ENCODE peak calls at places on chromosomes 4 and X, in five cellular contexts. Q, O, W, S and I are unnamed samples.

GRCh38 chrX:108072746-108073145 is 18.6 kb downstream of the PSMD10 start:
- DNase-seq in O (no peak), S (no peak), Q (no peak), W (no peak), I (no peak)

GRCh38 chr4:8258813-8259212 is 10.7 kb upstream of the HTRA3 start:
- DNase-seq in O (no peak), S (no peak), W (no peak), Q (no peak), I (no peak)

GRCh38 chr4:47032405-47033106 is 1.2 kb downstream of the GABRB1 start:
- DNase-seq in S (peak; percentile 75), O (peak; percentile 62), Q (peak; percentile 65), W (peak; percentile 34), I (no peak)

GRCh38 chrX:150032742-150033141 is 94.5 kb upstream of the EOLA2 start:
- DNase-seq in Q (no peak), W (no peak), O (no peak), S (no peak), I (peak; percentile 38)

GRCh38 chr4:88318751-88319350 is 34.5 kb upstream of the PPM1K start:
- DNase-seq in Q (no peak), W (no peak), O (no peak), S (no peak), I (no peak)

GRCh38 chr4:176547005-176547404 is 227.2 kb downstream of the SPCS3 start:
- DNase-seq in Q (no peak), S (no peak), W (no peak), O (no peak), I (peak; percentile 75)

GRCh38 chr4:48129307-48130014 is 4.6 kb downstream of the TXK start:
- DNase-seq in Q (no peak), W (no peak), S (no peak), O (peak; percentile 41), I (no peak)

GRCh38 chr4:114043116-114043515 is 63.7 kb upstream of the ARSJ start:
- DNase-seq in W (no peak), O (no peak), S (no peak), Q (no peak), I (no peak)

GRCh38 chr4:182486895-182487294 is 243.7 kb downstream of the TENM3 start:
- DNase-seq in S (no peak), O (no peak), Q (no peak), W (no peak), I (no peak)

GRCh38 chr4:133154725-133155124 is 5.6 kb downstream of the PCDH10 start:
- DNase-seq in O (no peak), S (no peak), Q (peak; percentile 64), W (no peak), I (no peak)

GRCh38 chr4:174204194-174204831 is 79.2 kb downstream of the FBXO8 start:
- DNase-seq in W (no peak), O (no peak), Q (no peak), S (no peak), I (no peak)

GRCh38 chr4:9825049-9825448 is 43.6 kb downstream of the DRD5 start:
- DNase-seq in S (no peak), Q (no peak), W (no peak), O (no peak), I (no peak)

GRCh38 chrX:56618250-56618649 is 54.8 kb downstream of the UBQLN2 start:
- DNase-seq in O (no peak), S (no peak), W (no peak), Q (no peak), I (no peak)

GRCh38 chr4:4457803-4458550 is 71.1 kb downstream of the NSG1 start:
- DNase-seq in W (no peak), Q (no peak), O (no peak), S (no peak), I (no peak)

GRCh38 chr4:48620861-48621260 is 130.8 kb downstream of the ZAR1 start:
- DNase-seq in W (no peak), S (no peak), O (no peak), Q (no peak), I (no peak)

GRCh38 chrX:19152762-19153161 is 30.5 kb upstream of the ADGRG2 start:
- DNase-seq in S (no peak), Q (no peak), O (no peak), W (no peak), I (no peak)

GRCh38 chr4:29853843-29854242 is 866.3 kb upstream of the PCDH7 start:
- DNase-seq in W (no peak), Q (no peak), S (no peak), O (no peak), I (no peak)

GRCh38 chr4:142350886-142351285 is 495.2 kb downstream of the INPP4B start:
- DNase-seq in W (no peak), Q (no peak), O (peak; percentile 39), S (no peak), I (no peak)

GRCh38 chr4:173332963-173333657 is 1.0 kb downstream of the HMGB2 start:
- DNase-seq in W (no peak), O (peak; percentile 26), S (no peak), Q (no peak), I (no peak)

GRCh38 chr4:54085284-54085683 is 14.7 kb upstream of the GSX2 start:
- DNase-seq in S (no peak), Q (no peak), W (no peak), O (no peak), I (peak; percentile 69)

GRCh38 chrX:12139934-12140611 is 1.8 kb downstream of the FRMPD4 start:
- DNase-seq in O (no peak), W (no peak), Q (no peak), S (no peak), I (no peak)

GRCh38 chr4:123444298-123444731 is 47.7 kb downstream of the SPRY1 start:
- DNase-seq in O (peak; percentile 62), Q (no peak), S (peak; percentile 70), W (peak; percentile 57), I (no peak)

GRCh38 chrX:49767231-49767630 is 61.9 kb upstream of the PAGE4 start:
- DNase-seq in W (no peak), Q (no peak), S (no peak), O (no peak), I (no peak)

GRCh38 chrX:110317079-110317819 is 636 bp downstream of the AMMECR1 start:
- DNase-seq in Q (peak; percentile 62), O (peak; percentile 19), S (peak; percentile 64), W (peak; percentile 41), I (no peak)

DNA sequence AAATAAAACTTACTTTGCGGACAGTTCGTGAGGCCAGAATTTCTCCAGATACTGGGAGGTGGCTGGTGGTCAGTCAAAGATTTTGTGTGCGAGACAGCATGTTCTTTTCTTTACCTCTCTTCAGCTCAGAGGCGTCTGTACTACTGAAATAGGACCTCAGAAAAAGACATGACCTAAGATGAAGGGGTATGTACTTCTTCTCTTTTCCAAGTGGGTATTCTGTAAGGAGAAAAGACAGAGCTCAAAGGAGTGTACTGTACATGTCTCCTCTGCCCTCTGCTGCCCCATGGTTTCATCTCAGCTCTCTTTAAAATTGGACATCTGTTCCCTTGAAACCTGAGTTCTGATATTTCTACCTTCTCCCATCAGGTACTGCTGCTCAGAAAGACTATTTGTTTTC is 38.1 kb downstream of the SEPTIN11 start:
- DNase-seq in Q (no peak), S (no peak), O (no peak), W (no peak), I (no peak)
- TF ChIP-seq CTCF in Q (no peak), S (no peak), O (no peak), W (no peak), I (no peak)

DNA sequence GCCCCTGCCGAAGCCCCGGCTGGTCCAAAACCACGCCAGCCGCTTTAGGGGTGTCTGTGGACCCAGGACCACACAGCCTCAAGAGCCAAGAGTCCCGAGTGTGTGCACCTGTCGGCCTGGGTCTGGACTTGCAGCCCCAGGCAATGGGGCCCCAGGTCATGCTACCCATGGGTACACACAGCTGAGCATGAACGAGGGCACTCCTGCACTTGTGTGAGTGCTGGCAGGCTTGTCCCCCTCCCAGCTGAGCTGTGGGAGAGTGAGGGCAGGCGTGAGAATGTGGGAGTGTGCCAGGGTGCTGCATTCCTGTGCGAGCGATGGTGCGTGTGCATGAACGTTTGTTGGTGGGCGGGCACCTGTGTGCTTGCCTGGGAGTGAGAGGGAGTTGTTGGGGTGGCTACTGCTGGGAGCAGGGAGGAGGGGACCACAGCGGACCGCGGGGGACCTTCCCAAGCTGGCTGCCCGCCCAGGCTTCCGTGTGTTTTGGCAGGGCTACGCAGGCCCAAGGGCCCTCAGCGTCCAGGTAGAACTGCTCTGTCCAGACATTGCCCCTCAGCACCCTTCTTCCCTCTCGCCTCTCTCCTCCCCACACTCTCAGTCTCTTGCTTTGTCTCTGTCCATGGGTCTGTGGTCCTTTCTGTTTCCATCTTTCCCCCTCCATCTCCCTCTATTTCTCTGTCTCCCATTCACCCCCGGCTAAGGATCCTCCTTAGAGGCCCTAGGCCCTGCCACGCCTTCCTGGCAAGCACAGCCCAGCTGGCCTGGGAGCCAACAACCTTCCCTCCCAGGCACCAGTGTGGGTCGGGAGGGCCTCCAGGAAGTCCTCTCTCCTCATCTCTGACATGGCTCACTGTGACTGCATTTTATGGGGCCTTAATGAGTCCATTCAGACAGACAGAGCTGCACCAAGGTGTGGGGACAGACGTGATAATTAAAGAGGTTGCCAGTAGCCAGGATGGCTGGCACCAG is 31.0 kb downstream of the BLOC1S4 start:
- DNase-seq in O (peak; percentile 83), W (peak; percentile 85), Q (no peak), S (peak; percentile 94), I (no peak)
- H3K4me3 ChIP-seq in O (no peak overlapping the region), W (no peak overlapping the region), Q (peak overlapping the region; percentile 14), S (no peak overlapping the region), I (no peak overlapping the region)

DNA sequence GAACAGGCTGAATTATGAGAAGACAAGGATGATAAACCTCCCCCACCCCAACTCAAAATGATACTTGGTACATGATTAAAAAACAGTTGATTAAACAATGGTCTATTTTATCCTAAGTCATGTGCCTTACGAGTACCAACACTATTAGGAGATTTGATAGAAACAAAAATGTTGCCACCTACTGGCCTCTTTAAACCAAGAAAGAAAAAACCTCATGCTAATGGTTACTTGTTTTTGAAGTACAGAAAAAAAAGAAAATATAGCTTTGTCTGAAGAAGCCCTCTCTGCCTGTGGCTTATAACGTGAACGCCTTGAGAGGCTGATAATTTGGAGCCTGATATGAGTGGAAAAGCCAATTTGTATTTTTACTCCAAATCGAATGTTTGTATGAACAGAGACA is 538.2 kb downstream of the DMD start:
- DNase-seq in Q (no peak), W (no peak), O (no peak), S (no peak), I (no peak)
- TF ChIP-seq CTCF in Q (no peak), W (no peak), O (no peak), S (no peak), I (no peak)

GRCh38 chr4:156957558-156957957 is 14.0 kb downstream of the PDGFC start:
- DNase-seq in W (no peak), S (no peak), O (no peak), Q (no peak), I (no peak)

GRCh38 chr4:156956947-156957346 is 14.7 kb downstream of the PDGFC start:
- DNase-seq in S (no peak), O (no peak), Q (no peak), W (no peak), I (no peak)

GRCh38 chr4:156961241-156962068 is 10.1 kb downstream of the PDGFC start:
- DNase-seq in S (no peak), Q (no peak), O (no peak), W (no peak), I (no peak)

GRCh38 chr4:156958276-156959074 is 13.1 kb downstream of the PDGFC start:
- DNase-seq in Q (no peak), O (no peak), S (no peak), W (no peak), I (no peak)

DNA sequence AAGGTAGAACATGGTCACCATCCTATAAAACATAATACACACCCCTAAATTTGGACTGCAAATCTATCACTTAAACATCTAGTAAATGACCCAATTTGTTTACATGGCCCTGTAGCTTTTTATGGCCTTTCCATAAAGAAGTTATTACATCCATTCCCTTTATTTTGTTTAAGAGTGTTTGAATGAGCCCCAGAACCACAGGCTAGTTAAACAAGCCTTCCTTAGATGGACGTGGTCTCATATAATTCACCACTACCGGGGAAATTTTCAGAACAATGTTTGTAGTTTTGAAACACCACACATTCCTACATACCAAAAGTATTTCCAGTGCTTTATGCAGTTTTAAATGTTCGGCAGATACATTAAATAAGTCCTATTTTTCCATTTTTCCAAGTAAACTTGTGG is 12.3 kb downstream of the PDGFC start:
- DNase-seq in Q (no peak), W (no peak), S (no peak), O (no peak), I (peak; percentile 86)
- H3K4me3 ChIP-seq in Q (peak overlapping the region; percentile 9), W (no peak overlapping the region), S (no peak overlapping the region), O (no peak overlapping the region), I (no peak overlapping the region)